ENCODE peak calls at places on chromosome 1, in six cellular contexts. One of them, this sample, is unnamed.
A peak's percentile ranks its signal among the peaks of the same experiment; 100 is the strongest.

GRCh38 chr1:57796609-57797008 is 372.7 kb upstream of the DAB1 start:
- DNase-seq in cardiac fibroblast: peak; percentile 33
- DNase-seq in pulmonary artery endothelial cell: no peak
- DNase-seq in M059J: peak; percentile 86
- DNase-seq in coronary artery: no peak
- DNase-seq in stimulated activated CD4-positive, alpha-beta T cell treated with anti-CD3 and anti-CD28 coated beads, Interleukin-2, amount 100 ng/mL, for 24 hours: no peak
- DNase-seq in this sample: no peak

GRCh38 chr1:54875000-54875399 is 12.0 kb downstream of the DHCR24 start:
- DNase-seq in stimulated activated CD4-positive, alpha-beta T cell treated with anti-CD3 and anti-CD28 coated beads, Interleukin-2, amount 100 ng/mL, for 24 hours: no peak
- DNase-seq in pulmonary artery endothelial cell: no peak
- DNase-seq in M059J: no peak
- DNase-seq in cardiac fibroblast: no peak
- DNase-seq in coronary artery: no peak
- DNase-seq in this sample: peak; percentile 34

GRCh38 chr1:185816460-185816859 is 82.3 kb downstream of the HMCN1 start:
- DNase-seq in M059J: peak; percentile 18
- DNase-seq in cardiac fibroblast: peak; percentile 63
- DNase-seq in stimulated activated CD4-positive, alpha-beta T cell treated with anti-CD3 and anti-CD28 coated beads, Interleukin-2, amount 100 ng/mL, for 24 hours: no peak
- DNase-seq in coronary artery: no peak
- DNase-seq in pulmonary artery endothelial cell: no peak
- DNase-seq in this sample: peak; percentile 47

GRCh38 chr1:229326601-229327000 is 16.2 kb downstream of the CCSAP start:
- DNase-seq in cardiac fibroblast: no peak
- DNase-seq in pulmonary artery endothelial cell: no peak
- DNase-seq in M059J: no peak
- DNase-seq in coronary artery: no peak
- DNase-seq in stimulated activated CD4-positive, alpha-beta T cell treated with anti-CD3 and anti-CD28 coated beads, Interleukin-2, amount 100 ng/mL, for 24 hours: no peak
- DNase-seq in this sample: no peak

GRCh38 chr1:173005196-173005864 is 45.4 kb downstream of the TNFSF18 start:
- DNase-seq in coronary artery: no peak
- DNase-seq in M059J: no peak
- DNase-seq in pulmonary artery endothelial cell: no peak
- DNase-seq in cardiac fibroblast: no peak
- DNase-seq in stimulated activated CD4-positive, alpha-beta T cell treated with anti-CD3 and anti-CD28 coated beads, Interleukin-2, amount 100 ng/mL, for 24 hours: no peak
- DNase-seq in this sample: no peak

GRCh38 chr1:61612600-61612999 is 112.3 kb downstream of the TM2D1 start:
- DNase-seq in pulmonary artery endothelial cell: no peak
- DNase-seq in stimulated activated CD4-positive, alpha-beta T cell treated with anti-CD3 and anti-CD28 coated beads, Interleukin-2, amount 100 ng/mL, for 24 hours: no peak
- DNase-seq in cardiac fibroblast: no peak
- DNase-seq in M059J: no peak
- DNase-seq in coronary artery: no peak
- DNase-seq in this sample: no peak

GRCh38 chr1:3590145-3590768 is 21.1 kb downstream of the MEGF6 start:
- DNase-seq in cardiac fibroblast: no peak
- DNase-seq in stimulated activated CD4-positive, alpha-beta T cell treated with anti-CD3 and anti-CD28 coated beads, Interleukin-2, amount 100 ng/mL, for 24 hours: no peak
- DNase-seq in pulmonary artery endothelial cell: no peak
- DNase-seq in M059J: no peak
- DNase-seq in coronary artery: no peak
- DNase-seq in this sample: no peak

GRCh38 chr1:35544976-35545375 is 12.2 kb downstream of the KIAA0319L start:
- DNase-seq in coronary artery: no peak
- DNase-seq in pulmonary artery endothelial cell: no peak
- DNase-seq in M059J: peak; percentile 68
- DNase-seq in stimulated activated CD4-positive, alpha-beta T cell treated with anti-CD3 and anti-CD28 coated beads, Interleukin-2, amount 100 ng/mL, for 24 hours: peak; percentile 54
- DNase-seq in cardiac fibroblast: peak; percentile 53
- DNase-seq in this sample: peak; percentile 45

GRCh38 chr1:181595234-181595633 is 111.9 kb downstream of the CACNA1E start:
- DNase-seq in M059J: no peak
- DNase-seq in coronary artery: no peak
- DNase-seq in pulmonary artery endothelial cell: no peak
- DNase-seq in cardiac fibroblast: no peak
- DNase-seq in stimulated activated CD4-positive, alpha-beta T cell treated with anti-CD3 and anti-CD28 coated beads, Interleukin-2, amount 100 ng/mL, for 24 hours: no peak
- DNase-seq in this sample: no peak

GRCh38 chr1:57160594-57160993 is 194.8 kb upstream of the C8B start:
- DNase-seq in cardiac fibroblast: no peak
- DNase-seq in M059J: no peak
- DNase-seq in pulmonary artery endothelial cell: no peak
- DNase-seq in stimulated activated CD4-positive, alpha-beta T cell treated with anti-CD3 and anti-CD28 coated beads, Interleukin-2, amount 100 ng/mL, for 24 hours: no peak
- DNase-seq in coronary artery: no peak
- DNase-seq in this sample: no peak

GRCh38 chr1:217230412-217230811 is 400.5 kb downstream of the GPATCH2 start:
- DNase-seq in stimulated activated CD4-positive, alpha-beta T cell treated with anti-CD3 and anti-CD28 coated beads, Interleukin-2, amount 100 ng/mL, for 24 hours: no peak
- DNase-seq in pulmonary artery endothelial cell: no peak
- DNase-seq in M059J: no peak
- DNase-seq in coronary artery: no peak
- DNase-seq in cardiac fibroblast: no peak
- DNase-seq in this sample: no peak

GRCh38 chr1:54409156-54410142 is 3.3 kb upstream of the SSBP3 start:
- DNase-seq in stimulated activated CD4-positive, alpha-beta T cell treated with anti-CD3 and anti-CD28 coated beads, Interleukin-2, amount 100 ng/mL, for 24 hours: no peak
- DNase-seq in cardiac fibroblast: no peak
- DNase-seq in M059J: peak; percentile 42
- DNase-seq in pulmonary artery endothelial cell: no peak
- DNase-seq in coronary artery: no peak
- DNase-seq in this sample: no peak

GRCh38 chr1:71828431-71829012 is 453.8 kb downstream of the NEGR1 start:
- DNase-seq in coronary artery: no peak
- DNase-seq in pulmonary artery endothelial cell: no peak
- DNase-seq in stimulated activated CD4-positive, alpha-beta T cell treated with anti-CD3 and anti-CD28 coated beads, Interleukin-2, amount 100 ng/mL, for 24 hours: no peak
- DNase-seq in M059J: no peak
- DNase-seq in cardiac fibroblast: no peak
- DNase-seq in this sample: no peak

GRCh38 chr1:39115271-39116110 is 89.0 kb upstream of the MACF1 start:
- DNase-seq in M059J: peak; percentile 45
- DNase-seq in cardiac fibroblast: peak; percentile 69
- DNase-seq in coronary artery: no peak
- DNase-seq in pulmonary artery endothelial cell: no peak
- DNase-seq in stimulated activated CD4-positive, alpha-beta T cell treated with anti-CD3 and anti-CD28 coated beads, Interleukin-2, amount 100 ng/mL, for 24 hours: peak; percentile 32
- DNase-seq in this sample: peak; percentile 88